ENCODE peak calls at places on chromosome 10, in five cellular contexts. W, Y, H, K and T are unnamed samples.

GRCh38 chr10:94066411-94066810 is 72.7 kb downstream of the PLCE1 start:
- DNase-seq in W (peak), Y (peak), H (peak), K (no peak), T (no peak)

GRCh38 chr10:73247509-73248258 is 629 bp upstream of the DNAJC9 start:
- DNase-seq in W (no peak), Y (no peak), H (no peak), K (no peak), T (no peak)

GRCh38 chr10:129953541-129954031 is 10.5 kb downstream of the EBF3 start:
- DNase-seq in W (no peak), Y (no peak), H (no peak), K (no peak), T (no peak)

GRCh38 chr10:52965489-52965888 is 192.9 kb upstream of the MBL2 start:
- DNase-seq in W (no peak), Y (no peak), H (no peak), K (no peak), T (no peak)

GRCh38 chr10:44281089-44281613 is 103.7 kb downstream of the CXCL12 start:
- DNase-seq in W (no peak), Y (no peak), H (no peak), K (no peak), T (no peak)

GRCh38 chr10:3167611-3168330 is 4.8 kb downstream of the PITRM1 start:
- DNase-seq in W (no peak), Y (peak), H (no peak), K (no peak), T (no peak)

GRCh38 chr10:101894266-101894665 is 50.7 kb upstream of the KCNIP2 start:
- DNase-seq in W (no peak), Y (no peak), H (no peak), K (no peak), T (no peak)

GRCh38 chr10:109588259-109588658 is 335.1 kb downstream of the XPNPEP1 start:
- DNase-seq in W (no peak), Y (no peak), H (no peak), K (no peak), T (no peak)

GRCh38 chr10:13271552-13272163 is 28.2 kb downstream of the PHYH start:
- DNase-seq in W (peak), Y (no peak), H (peak), K (no peak), T (no peak)

GRCh38 chr10:120480848-120481247 is 23.8 kb downstream of the PLPP4 start:
- DNase-seq in W (no peak), Y (no peak), H (peak), K (no peak), T (no peak)

GRCh38 chr10:31129261-31129660 is 97.6 kb upstream of the ZNF438 start:
- DNase-seq in W (peak), Y (no peak), H (peak), K (no peak), T (no peak)

GRCh38 chr10:90621577-90621976 is 236.3 kb downstream of the HTR7 start:
- DNase-seq in W (peak), Y (peak), H (peak), K (no peak), T (no peak)

DNA sequence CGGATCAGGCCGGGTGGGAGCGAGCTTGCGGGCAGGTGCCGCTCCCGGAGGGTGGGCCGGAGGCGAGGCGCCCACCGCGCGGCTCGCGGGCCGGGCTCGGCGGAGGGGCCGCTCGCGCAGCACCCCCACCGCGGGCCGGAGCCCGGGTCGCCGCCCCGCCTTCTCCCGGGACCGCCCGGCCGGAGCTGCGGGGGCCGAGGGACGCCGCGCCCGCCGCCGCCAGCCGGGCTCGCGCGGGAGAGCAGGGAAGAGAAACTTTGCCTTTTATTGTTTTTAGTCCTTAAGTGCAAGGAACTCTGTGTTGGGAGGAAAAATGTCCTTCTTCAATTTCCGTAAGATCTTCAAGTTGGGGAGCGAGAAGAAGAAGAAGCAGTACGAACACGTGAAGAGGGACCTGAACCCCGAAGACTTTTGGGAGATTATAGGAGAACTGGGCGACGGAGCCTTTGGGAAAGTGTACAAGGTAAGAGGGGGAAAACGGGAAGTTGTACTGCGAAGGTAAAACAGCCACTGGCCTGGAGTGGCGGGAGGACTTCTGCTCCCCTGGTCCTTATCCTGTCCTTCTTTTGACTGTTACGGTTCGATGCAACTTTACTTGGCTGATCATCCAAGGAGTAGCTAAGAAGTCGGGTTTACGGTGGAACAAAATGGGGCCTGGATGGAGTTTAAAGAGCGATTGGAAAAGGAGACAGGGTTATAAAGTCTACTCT is 648 bp downstream of the SLK start:
- DNase-seq in W (no peak), Y (peak), H (no peak), K (no peak), T (no peak)
- TF ChIP-seq CTCF in W (no peak), Y (no peak), H (no peak), K (no peak), T (peak)

GRCh38 chr10:77911535-77912123 is 14.9 kb downstream of the DLG5 start:
- DNase-seq in W (no peak), Y (no peak), H (no peak), K (no peak), T (no peak)
- TF ChIP-seq CTCF in W (no peak), Y (no peak), H (no peak), K (no peak), T (no peak)

GRCh38 chr10:43121444-43121843 is 16.8 kb upstream of the CSGALNACT2 start:
- DNase-seq in W (no peak), Y (no peak), H (no peak), K (no peak), T (no peak)
- TF ChIP-seq CTCF in W (no peak), Y (no peak), H (no peak), K (no peak), T (no peak)

GRCh38 chr10:97319671-97320479 is 804 bp downstream of the FRAT1 start:
- DNase-seq in W (peak), Y (peak), H (peak), K (no peak), T (peak)
- TF ChIP-seq CTCF in W (no peak), Y (no peak), H (peak), K (no peak), T (no peak)

DNA sequence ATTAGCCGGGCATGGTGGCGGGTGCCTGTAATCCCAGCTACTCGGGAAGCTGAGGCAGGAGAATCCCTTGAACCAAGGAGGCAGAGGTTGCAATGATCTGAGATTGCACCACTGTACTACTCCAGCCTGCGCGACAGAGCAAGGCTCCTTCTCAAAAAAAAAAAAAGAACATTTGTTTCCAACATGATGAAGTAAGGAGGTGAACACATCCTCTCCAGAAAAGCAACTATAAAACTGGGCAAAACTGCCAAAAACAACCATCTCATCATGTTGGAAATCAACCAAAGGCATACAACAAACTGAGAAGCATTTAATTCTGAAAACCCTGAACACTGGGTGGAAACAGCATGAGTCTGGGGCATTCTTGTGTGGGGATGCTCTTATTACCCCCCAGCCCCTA is 14.3 kb downstream of the PRTFDC1 start:
- DNase-seq in W (no peak), Y (no peak), H (no peak), K (no peak), T (no peak)
- TF ChIP-seq CTCF in W (no peak), Y (no peak), H (no peak), K (no peak), T (no peak)

GRCh38 chr10:124534231-124534798 is 72.7 kb downstream of the LHPP start:
- DNase-seq in W (peak), Y (no peak), H (peak), K (no peak), T (no peak)
- TF ChIP-seq CTCF in W (no peak), Y (no peak), H (peak), K (no peak), T (peak)

GRCh38 chr10:97611473-97611872 is 21.8 kb downstream of the MORN4 start:
- DNase-seq in W (no peak), Y (no peak), H (no peak), K (no peak), T (no peak)

GRCh38 chr10:97607076-97607635 is 17.6 kb downstream of the C10orf62 start:
- DNase-seq in W (no peak), Y (no peak), H (no peak), K (no peak), T (no peak)

GRCh38 chr10:97618285-97618684 is 15.0 kb downstream of the MORN4 start:
- DNase-seq in W (no peak), Y (no peak), H (no peak), K (no peak), T (no peak)

GRCh38 chr10:97608991-97609561 is 19.6 kb downstream of the C10orf62 start:
- DNase-seq in W (no peak), Y (no peak), H (no peak), K (no peak), T (no peak)

GRCh38 chr10:97612386-97612785 is 20.9 kb downstream of the MORN4 start:
- DNase-seq in W (no peak), Y (peak), H (peak), K (no peak), T (no peak)
- TF ChIP-seq CTCF in W (no peak), Y (peak), H (peak), K (peak), T (no peak)